ENCODE peak calls at places on chromosome 1, in nine cellular contexts. E is NCI-H524; T is CD4-positive, alpha-beta T cell; F is left lung; C is caudate nucleus; R is pancreas; X is GM10248; H is COR-L47; A is nucleus accumbens. U is an unnamed sample.

GRCh38 chr1:56424744-56425493 is 154.4 kb downstream of the PLPP3 start:
- DNase-seq in X (no peak), R (peak; percentile 47), T (no peak), F (peak; percentile 73), H (no peak), A (no peak), C (no peak), E (peak; percentile 99), U (no peak)

GRCh38 chr1:248739580-248740205 is 15.9 kb downstream of the LYPD8 start:
- DNase-seq in F (peak; percentile 52), E (no peak), T (no peak), A (no peak), H (no peak), X (no peak), R (no peak), C (no peak), U (no peak)

GRCh38 chr1:231196728-231197127 is 34.9 kb downstream of the TRIM67 start:
- DNase-seq in F (no peak), H (no peak), R (no peak), T (no peak), C (no peak), A (no peak), E (no peak), X (no peak), U (no peak)

GRCh38 chr1:208209286-208209685 is 34.9 kb downstream of the PLXNA2 start:
- DNase-seq in F (no peak), E (peak; percentile 96), A (no peak), R (no peak), C (no peak), H (no peak), X (no peak), T (no peak), U (no peak)

GRCh38 chr1:153561401-153561985 is 4.2 kb downstream of the S100A2 start:
- DNase-seq in E (no peak), X (no peak), R (no peak), F (no peak), T (no peak), A (no peak), C (no peak), H (no peak), U (no peak)

GRCh38 chr1:45859221-45859620 is 55.8 kb downstream of the MAST2 start:
- DNase-seq in C (no peak), X (no peak), H (no peak), E (no peak), R (no peak), T (no peak), A (no peak), F (no peak), U (no peak)

GRCh38 chr1:197841828-197842573 is 60.4 kb upstream of the C1orf53 start:
- DNase-seq in A (no peak), X (no peak), H (no peak), F (no peak), C (no peak), E (no peak), T (no peak), R (no peak), U (no peak)

GRCh38 chr1:85168884-85169283 is 31.9 kb downstream of the SYDE2 start:
- DNase-seq in A (no peak), E (no peak), F (no peak), T (no peak), X (no peak), H (no peak), R (no peak), C (no peak), U (no peak)

GRCh38 chr1:65332821-65333220 is 23.5 kb downstream of the DNAJC6 start:
- DNase-seq in T (no peak), C (peak; percentile 33), F (no peak), X (no peak), R (no peak), A (no peak), H (no peak), E (no peak), U (no peak)

GRCh38 chr1:51410568-51411460 is 80.5 kb upstream of the TTC39A start:
- DNase-seq in A (no peak), H (no peak), T (no peak), X (peak; percentile 25), R (no peak), E (peak; percentile 15), C (no peak), F (no peak), U (no peak)

GRCh38 chr1:24289937-24290595 is 29.1 kb upstream of the GRHL3 start:
- DNase-seq in H (peak; percentile 36), F (peak; percentile 91), C (peak; percentile 70), A (peak; percentile 46), T (no peak), X (no peak), E (peak; percentile 91), R (peak; percentile 87), U (no peak)

GRCh38 chr1:174428033-174428432 is 19.7 kb upstream of the GPR52 start:
- DNase-seq in T (no peak), F (no peak), H (no peak), C (no peak), X (no peak), A (no peak), R (no peak), E (no peak), U (no peak)

GRCh38 chr1:113978863-113979702 is at the start of gene OLFML3:
- DNase-seq in X (peak; percentile 69), T (peak; percentile 10), E (peak; percentile 84), F (peak; percentile 86), A (no peak), C (peak; percentile 72), H (peak; percentile 83), R (peak; percentile 65), U (peak; percentile 17)

GRCh38 chr1:208201241-208201640 is 42.9 kb downstream of the PLXNA2 start:
- DNase-seq in F (no peak), H (no peak), T (no peak), A (no peak), E (no peak), R (no peak), C (no peak), X (no peak), U (no peak)

GRCh38 chr1:210935905-210936304 is 198.0 kb downstream of the KCNH1 start:
- DNase-seq in H (no peak), E (no peak), F (no peak), R (no peak), C (no peak), X (no peak), T (no peak), A (no peak), U (no peak)

GRCh38 chr1:33152685-33153432 is 29.0 kb downstream of the TRIM62 start:
- DNase-seq in E (peak; percentile 99), X (no peak), T (no peak), A (peak; percentile 37), R (no peak), C (peak; percentile 82), H (no peak), F (no peak), U (no peak)

GRCh38 chr1:185297986-185298385 is 19.1 kb downstream of the IVNS1ABP start:
- DNase-seq in A (no peak), E (no peak), C (no peak), F (no peak), X (no peak), H (no peak), T (no peak), R (no peak), U (no peak)

GRCh38 chr1:150971583-150972416 is 2.8 kb downstream of the CERS2 start:
- DNase-seq in F (no peak), H (no peak), E (no peak), R (no peak), C (no peak), X (no peak), T (no peak), A (no peak), U (no peak)

GRCh38 chr1:23452011-23452411 is 27.5 kb upstream of the TCEA3 start:
- DNase-seq in X (no peak), E (no peak), F (peak; percentile 89), R (peak; percentile 95), C (no peak), H (peak; percentile 28), A (no peak), T (peak; percentile 42), U (peak; percentile 79)

GRCh38 chr1:31701137-31701736 is 2.6 kb downstream of the COL16A1 start:
- DNase-seq in A (peak; percentile 75), C (peak; percentile 92), R (no peak), T (peak; percentile 12), X (no peak), F (peak; percentile 43), E (peak; percentile 43), H (peak; percentile 65), U (no peak)

GRCh38 chr1:61448934-61449368 is 276.0 kb downstream of the TM2D1 start:
- DNase-seq in E (no peak), C (no peak), F (no peak), X (no peak), A (no peak), T (no peak), H (no peak), R (no peak), U (no peak)

GRCh38 chr1:102851616-102852015 is 256.7 kb downstream of the COL11A1 start:
- DNase-seq in H (no peak), A (no peak), X (no peak), T (no peak), E (no peak), C (no peak), R (no peak), F (no peak), U (no peak)

GRCh38 chr1:9717193-9718005 is 65.9 kb downstream of the PIK3CD start:
- DNase-seq in T (peak; percentile 87), A (no peak), C (no peak), E (no peak), X (peak; percentile 88), F (peak; percentile 91), R (peak; percentile 55), H (no peak), U (peak; percentile 91)

GRCh38 chr1:30533141-30533540 is 190.2 kb downstream of the MATN1 start:
- DNase-seq in H (no peak), X (no peak), T (no peak), A (no peak), E (no peak), R (no peak), F (no peak), C (no peak), U (no peak)

GRCh38 chr1:151006331-151007052 is at the start of gene MINDY1:
- DNase-seq in C (peak; percentile 80), R (peak; percentile 82), A (peak; percentile 67), E (peak; percentile 80), H (peak; percentile 54), X (peak; percentile 71), F (peak; percentile 83), T (no peak), U (peak; percentile 36)

GRCh38 chr1:246005067-246005466 is 502.0 kb downstream of the SMYD3 start:
- DNase-seq in H (no peak), C (no peak), R (no peak), A (no peak), X (no peak), F (no peak), E (no peak), T (no peak), U (no peak)

GRCh38 chr1:83632906-83633305 is 366.0 kb downstream of the TTLL7 start:
- DNase-seq in X (no peak), R (no peak), A (no peak), H (no peak), C (no peak), T (no peak), E (no peak), F (no peak), U (no peak)

GRCh38 chr1:50426108-50426700 is 3.0 kb upstream of the DMRTA2 start:
- DNase-seq in A (no peak), F (no peak), E (no peak), X (no peak), R (no peak), H (no peak), C (no peak), T (no peak), U (no peak)

GRCh38 chr1:2353215-2353906 is 38.0 kb downstream of the MORN1 start:
- DNase-seq in C (no peak), E (no peak), R (peak; percentile 32), X (no peak), T (no peak), H (no peak), F (peak; percentile 53), A (no peak), U (no peak)

GRCh38 chr1:161706116-161706482 is 930 bp upstream of the FCRLA start:
- DNase-seq in X (no peak), C (no peak), R (no peak), H (no peak), T (no peak), E (no peak), F (no peak), A (no peak), U (no peak)

GRCh38 chr1:209241481-209241880 is 342.0 kb upstream of the CAMK1G start:
- DNase-seq in C (no peak), R (no peak), X (no peak), H (no peak), A (no peak), F (no peak), E (no peak), T (no peak), U (no peak)

U was measured in CD4-positive, alpha-beta memory T cell.